ENCODE peak calls at places on chromosomes 1 and 21, in nine cellular contexts. S is aorta, B is cardiac muscle cell, L is Peyer's patch, U is GM23248, A is upper lobe of right lung, F is body of pancreas, Y is fibroblast of lung, O is thyroid gland. E is an unnamed sample. For H3K4me1, the result is how much of the 10 kb centered on the place peaks cover.

GRCh38 chr1:221141606-221142285 is 262.5 kb downstream of the HLX start:
- DNase-seq in S (no peak), B (no peak), L (no peak), U (no peak), A (no peak), F (no peak), Y (peak), O (no peak), E (no peak)

GRCh38 chr1:93288558-93288957 is 57.1 kb upstream of the DR1 start:
- DNase-seq in S (no peak), B (no peak), L (no peak), U (peak), A (no peak), F (peak), Y (no peak), O (peak), E (no peak)

GRCh38 chr1:165988275-165988674 is 160.9 kb downstream of the UCK2 start:
- DNase-seq in S (no peak), B (no peak), L (no peak), U (no peak), A (no peak), F (no peak), Y (no peak), O (no peak), E (no peak)

GRCh38 chr1:70760170-70760569 is 287.4 kb downstream of the PTGER3 start:
- DNase-seq in S (no peak), B (no peak), L (no peak), U (peak), A (no peak), F (no peak), Y (no peak), O (no peak), E (no peak)

GRCh38 chr1:62435231-62436038 is 1.4 kb upstream of the USP1 start:
- DNase-seq in S (no peak), B (no peak), L (peak), U (peak), A (no peak), F (peak), Y (no peak), O (no peak), E (no peak)

GRCh38 chr1:87787551-87787950 is 458.9 kb downstream of the LMO4 start:
- DNase-seq in S (no peak), B (no peak), L (no peak), U (peak), A (no peak), F (no peak), Y (no peak), O (no peak), E (no peak)

GRCh38 chr1:66003690-66004089 is 211.0 kb downstream of the PDE4B start:
- DNase-seq in S (no peak), B (no peak), L (no peak), U (no peak), A (no peak), F (no peak), Y (no peak), O (no peak), E (no peak)

GRCh38 chr1:221429262-221429661 is 312.6 kb downstream of the DUSP10 start:
- DNase-seq in S (no peak), B (no peak), L (no peak), U (peak), A (no peak), F (no peak), Y (peak), O (no peak), E (no peak)

GRCh38 chr1:58841455-58841854 is 57.6 kb upstream of the JUN start:
- DNase-seq in S (no peak), B (no peak), L (peak), U (no peak), A (no peak), F (no peak), Y (no peak), O (no peak), E (no peak)

GRCh38 chr21:42097860-42098259 is 26.7 kb downstream of the UMODL1 start:
- DNase-seq in S (no peak), B (no peak), L (peak), U (peak), A (no peak), F (peak), Y (peak), O (peak), E (no peak)

GRCh38 chr1:116111196-116112021 is at the start of gene MAB21L3:
- DNase-seq in S (no peak), B (peak), L (peak), U (no peak), A (no peak), F (no peak), Y (no peak), O (peak), E (no peak)

GRCh38 chr21:45404726-45405270 is at the start of gene COL18A1:
- DNase-seq in S (peak), B (peak), L (peak), U (peak), A (peak), F (peak), Y (peak), O (peak), E (no peak)

GRCh38 chr1:30823627-30823968 is 66.0 kb upstream of the LAPTM5 start:
- DNase-seq in S (no peak), B (no peak), L (no peak), U (no peak), A (no peak), F (no peak), Y (no peak), O (peak), E (no peak)

GRCh38 chr21:15437873-15438272 is 291.9 kb upstream of the USP25 start:
- DNase-seq in S (no peak), B (no peak), L (no peak), U (peak), A (no peak), F (no peak), Y (peak), O (no peak), E (no peak)

GRCh38 chr1:187157552-187157951 is 328.8 kb downstream of the PLA2G4A start:
- DNase-seq in S (no peak), B (no peak), L (no peak), U (no peak), A (no peak), F (no peak), Y (no peak), O (no peak), E (no peak)

GRCh38 chr1:10667815-10668214 is 128.6 kb downstream of the CASZ1 start:
- DNase-seq in S (no peak), B (no peak), L (no peak), U (no peak), A (no peak), F (no peak), Y (no peak), O (no peak), E (no peak)

GRCh38 chr1:184734972-184735371 is 19.7 kb downstream of the EDEM3 start:
- DNase-seq in S (no peak), B (no peak), L (no peak), U (no peak), A (no peak), F (no peak), Y (no peak), O (no peak), E (no peak)

GRCh38 chr1:94244816-94245215 is 7.4 kb upstream of the ARHGAP29 start:
- DNase-seq in S (no peak), B (no peak), L (no peak), U (no peak), A (no peak), F (no peak), Y (no peak), O (no peak), E (no peak)

DNA sequence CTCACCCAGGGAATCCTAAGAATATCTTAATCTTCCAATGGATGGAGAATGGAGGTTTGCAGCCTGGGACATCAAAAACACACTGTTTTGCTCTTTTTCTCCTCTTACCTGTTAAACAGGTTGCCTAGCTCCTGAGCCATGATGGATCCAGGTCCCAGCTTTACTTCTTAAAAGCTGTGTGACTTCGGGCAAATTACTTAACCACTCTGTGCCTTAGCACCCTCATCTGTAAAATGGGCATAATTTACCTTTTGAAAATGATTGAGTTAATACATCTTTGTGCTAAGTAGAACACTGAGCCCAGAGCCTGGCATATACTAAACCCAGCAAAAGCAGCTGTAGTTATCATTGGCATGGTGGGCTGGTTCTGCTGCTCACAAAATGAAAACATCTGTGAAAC is 10.2 kb downstream of the COQ8A start:
- DNase-seq in S (no peak), B (no peak), L (no peak), U (no peak), A (no peak), F (no peak), Y (no peak), O (no peak), E (no peak)
- H3K4me1 ChIP-seq in S (under half), B (under half), L (under half), U (under half), A (under half), F (half or more), Y (under half), O (under half), E (under half)

GRCh38 chr1:6033124-6033523 is 12.6 kb upstream of the KCNAB2 start:
- DNase-seq in S (no peak), B (no peak), L (no peak), U (no peak), A (no peak), F (no peak), Y (no peak), O (no peak), E (no peak)
- H3K4me3 ChIP-seq in S (no peak), B (no peak), L (no peak), U (no peak), A (no peak), F (no peak), Y (no peak), O (no peak), E (no peak)

GRCh38 chr1:151835596-151835995 is 4.0 kb upstream of the RORC start:
- DNase-seq in S (no peak), B (no peak), L (no peak), U (no peak), A (no peak), F (no peak), Y (no peak), O (no peak), E (no peak)
- H3K27ac ChIP-seq in S (no peak), B (no peak), L (no peak), U (no peak), A (no peak), F (peak), Y (no peak), O (peak), E (no peak)

DNA sequence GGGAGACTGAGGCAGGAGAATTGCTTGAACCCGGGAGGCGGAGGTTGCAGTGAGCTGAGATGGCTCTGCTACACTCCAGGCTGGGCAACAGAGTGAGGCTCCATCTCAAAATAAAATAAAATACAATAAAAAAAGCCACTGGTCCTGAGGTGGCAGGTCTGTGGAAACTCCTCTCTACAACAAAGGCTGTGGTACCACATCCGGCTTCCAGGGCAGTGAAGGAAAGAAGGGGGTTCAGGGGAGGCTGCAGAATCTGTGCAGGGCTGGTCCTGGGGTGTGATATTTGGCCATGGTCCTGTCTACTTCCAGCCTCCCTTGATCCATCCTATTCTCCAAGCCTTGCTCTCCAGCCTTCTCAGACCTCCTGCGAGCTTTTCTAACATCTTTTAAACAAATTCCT is 731 bp upstream of the ZNF683 start:
- DNase-seq in S (no peak), B (no peak), L (peak), U (no peak), A (no peak), F (no peak), Y (no peak), O (no peak), E (peak)
- H3K4me1 ChIP-seq in S (under half), B (under half), L (under half), U (under half), A (under half), F (under half), Y (under half), O (under half), E (half or more)

GRCh38 chr1:88916883-88917282 is 25.5 kb upstream of the GTF2B start:
- DNase-seq in S (no peak), B (no peak), L (no peak), U (no peak), A (no peak), F (no peak), Y (no peak), O (no peak), E (no peak)
- H3K4me3 ChIP-seq in S (no peak), B (no peak), L (no peak), U (no peak), A (no peak), F (no peak), Y (no peak), O (no peak), E (no peak)

DNA sequence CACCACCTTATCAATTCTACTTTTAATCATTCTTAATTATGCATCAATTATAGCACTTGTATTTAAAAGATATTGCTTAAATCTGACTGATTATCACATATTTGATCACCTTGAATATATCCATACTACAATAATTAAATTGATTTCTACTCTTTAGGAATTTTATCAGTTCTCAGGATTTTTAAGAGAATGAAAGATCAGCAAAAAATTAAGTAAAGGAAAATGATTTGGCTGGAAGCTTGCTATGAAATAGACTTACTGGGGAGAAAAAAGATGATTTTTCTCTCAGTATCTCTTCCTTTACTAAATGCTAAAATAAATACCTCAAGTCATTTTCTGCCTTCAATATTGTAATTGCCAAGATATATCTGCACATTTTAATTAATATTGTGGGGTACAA is 848.6 kb downstream of the LTN1 start:
- DNase-seq in S (no peak), B (no peak), L (no peak), U (no peak), A (no peak), F (no peak), Y (no peak), O (no peak), E (no peak)
- H3K27ac ChIP-seq in S (no peak), B (no peak), L (no peak), U (no peak), A (no peak), F (no peak), Y (no peak), O (no peak), E (no peak)

GRCh38 chr1:204469304-204469703 is 25.3 kb downstream of the PIK3C2B start:
- DNase-seq in S (no peak), B (no peak), L (no peak), U (no peak), A (peak), F (no peak), Y (no peak), O (no peak), E (no peak)
- H3K4me1 ChIP-seq in S (under half), B (under half), L (under half), U (under half), A (under half), F (under half), Y (under half), O (half or more), E (under half)

DNA sequence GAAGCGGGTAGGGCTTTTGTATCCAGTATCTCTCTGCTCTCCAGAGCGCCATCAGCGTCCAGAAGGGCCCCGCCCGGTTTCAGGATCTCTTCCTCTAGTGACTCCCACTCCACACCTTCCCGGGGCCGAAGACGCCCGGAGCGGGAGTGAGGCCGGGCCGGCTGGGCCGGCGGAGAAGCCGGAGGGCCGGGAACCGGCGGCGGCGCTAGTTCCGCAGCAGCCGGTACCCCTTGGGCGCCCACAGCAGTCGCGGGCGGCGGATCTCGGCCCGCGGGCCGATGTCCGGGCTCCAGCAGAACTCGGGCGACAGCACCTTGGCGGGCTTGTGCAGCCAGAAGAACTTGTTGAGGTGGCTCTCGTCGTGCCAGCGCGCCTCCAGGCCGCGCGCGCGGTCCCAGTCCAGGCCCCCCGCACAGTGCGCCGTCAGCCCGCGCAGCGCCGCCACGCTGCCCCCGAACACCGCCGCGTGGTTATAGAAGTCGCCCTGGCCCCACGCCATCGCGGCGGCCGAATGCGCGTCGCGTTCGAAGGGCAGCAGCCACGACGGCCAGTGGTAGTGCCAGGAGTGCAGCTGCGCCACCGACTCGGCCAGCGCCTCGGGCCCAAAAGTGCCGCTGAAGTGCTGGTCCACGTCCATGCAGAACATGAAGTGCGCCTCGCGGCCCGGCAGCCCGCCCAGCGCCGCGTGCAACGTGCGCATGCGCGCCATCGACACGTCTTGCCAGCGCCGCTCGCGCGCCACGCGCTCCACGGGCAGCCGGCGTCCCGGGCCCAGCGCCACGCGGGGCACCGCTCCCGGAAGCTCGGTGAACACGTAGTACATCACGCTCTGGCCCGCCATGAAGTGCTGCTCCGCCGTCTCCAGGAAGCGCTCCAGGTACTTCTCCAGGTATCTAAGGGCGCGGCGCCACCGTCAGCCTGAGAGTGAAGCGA is 14.1 kb downstream of the A3GALT2 start:
- DNase-seq in S (peak), B (no peak), L (no peak), U (peak), A (peak), F (peak), Y (peak), O (peak), E (no peak)
- H3K4me3 ChIP-seq in S (no peak), B (no peak), L (peak), U (no peak), A (peak), F (no peak), Y (no peak), O (peak), E (no peak)

DNA sequence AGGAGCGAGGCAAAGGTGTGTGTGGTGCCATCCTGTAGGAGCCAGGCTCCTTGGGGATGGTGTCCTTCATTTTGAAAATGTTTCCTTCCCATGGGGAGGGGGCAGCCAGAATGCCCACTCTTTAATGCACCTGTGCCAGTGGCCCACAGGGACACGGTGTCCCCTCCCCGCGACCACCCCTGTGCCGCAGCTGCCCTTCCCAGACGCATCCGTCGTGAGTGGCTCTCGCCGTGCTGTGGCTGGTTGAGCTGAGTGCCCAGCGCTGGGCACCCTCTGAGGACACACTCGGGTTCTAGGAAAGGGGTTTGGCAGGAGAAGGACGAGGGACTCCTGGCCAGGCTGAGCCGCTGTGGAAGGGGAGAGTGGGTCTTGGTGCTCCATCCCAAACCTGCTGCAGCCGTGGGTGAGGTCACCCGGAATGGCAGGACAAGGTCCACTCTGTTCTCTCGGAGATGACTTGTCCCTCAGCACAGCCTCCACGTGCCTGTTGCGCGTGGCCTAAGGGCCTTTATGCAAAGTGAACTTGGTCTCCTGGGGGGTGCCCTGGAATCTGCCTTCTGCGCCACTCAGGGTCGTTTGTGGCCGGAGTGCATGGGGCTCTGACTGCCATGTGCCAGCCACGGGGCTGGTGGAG is 74.3 kb downstream of the SKI start:
- DNase-seq in S (no peak), B (no peak), L (no peak), U (no peak), A (no peak), F (no peak), Y (no peak), O (no peak), E (no peak)
- H3K27ac ChIP-seq in S (no peak), B (no peak), L (no peak), U (no peak), A (peak), F (no peak), Y (no peak), O (no peak), E (peak)

DNA sequence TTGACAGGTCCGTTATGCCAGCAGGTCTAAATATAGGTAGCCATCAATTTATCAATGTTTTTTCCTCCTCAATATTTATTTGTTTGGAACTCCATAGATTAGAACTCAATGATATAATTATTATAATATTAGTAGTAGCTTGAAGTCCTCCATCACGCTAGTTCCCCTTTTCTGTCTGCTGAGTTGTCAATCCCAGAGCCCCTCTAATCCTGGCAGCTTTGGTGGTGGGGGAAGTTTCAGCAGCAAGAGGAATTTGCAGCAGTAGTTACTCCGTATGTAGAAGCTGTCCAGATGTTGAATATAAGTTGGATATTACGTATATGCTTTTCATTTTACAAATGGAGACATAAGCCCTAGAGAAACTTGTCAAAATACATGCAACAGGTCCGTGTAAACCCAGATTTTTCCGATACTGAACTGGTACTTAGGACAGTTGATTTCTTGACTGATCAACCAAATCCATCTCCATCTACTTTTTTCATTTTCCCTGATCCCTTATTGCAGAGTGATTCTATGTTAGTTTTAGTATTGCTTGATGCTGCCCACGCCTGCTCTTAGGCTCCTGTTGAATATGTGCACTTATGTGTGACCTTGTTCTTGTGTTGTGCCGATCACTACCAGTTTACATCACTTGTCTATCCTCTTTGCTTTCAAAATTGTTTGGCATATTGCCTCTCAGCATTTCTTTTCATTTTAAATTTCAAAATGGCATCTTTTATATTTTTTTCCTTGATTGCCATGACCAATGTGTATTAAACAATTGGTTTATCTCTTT is 28.1 kb downstream of the SMAP2 start:
- DNase-seq in S (no peak), B (no peak), L (no peak), U (no peak), A (no peak), F (no peak), Y (no peak), O (no peak), E (no peak)
- H3K4me1 ChIP-seq in S (under half), B (under half), L (under half), U (under half), A (under half), F (under half), Y (under half), O (under half), E (under half)

E was measured in naive thymus-derived CD4-positive, alpha-beta T cell.